ENCODE peak calls at places on chromosomes 3 and 15, in eight cellular contexts. A, F, B, Q, X, K, G and S are unnamed samples.

GRCh38 chr15:85073556-85074194 is 92.0 kb downstream of the PDE8A start:
- DNase-seq in A (peak; percentile 12), F (no peak), B (no peak), Q (no peak), X (no peak), K (no peak), G (no peak), S (no peak)

GRCh38 chr3:14412831-14413380 is 10.5 kb downstream of the SLC6A6 start:
- DNase-seq in A (no peak), F (no peak), B (no peak), Q (no peak), X (no peak), K (no peak), G (peak; percentile 81), S (no peak)

GRCh38 chr3:159792070-159792469 is 196.6 kb upstream of the IL12A start:
- DNase-seq in A (no peak), F (no peak), B (no peak), Q (no peak), X (no peak), K (no peak), G (no peak), S (no peak)

GRCh38 chr3:153338487-153338886 is 176.5 kb downstream of the RAP2B start:
- DNase-seq in A (no peak), F (peak; percentile 24), B (no peak), Q (no peak), X (no peak), K (no peak), G (no peak), S (no peak)

GRCh38 chr15:45180201-45180600 is 7.6 kb downstream of the SHF start:
- DNase-seq in A (peak; percentile 44), F (no peak), B (no peak), Q (no peak), X (no peak), K (no peak), G (no peak), S (no peak)

GRCh38 chr3:105351821-105352220 is 14.9 kb upstream of the ALCAM start:
- DNase-seq in A (no peak), F (peak; percentile 24), B (no peak), Q (no peak), X (no peak), K (no peak), G (no peak), S (no peak)

GRCh38 chr15:51751687-51752683 is 588 bp downstream of the TMOD2 start:
- DNase-seq in A (peak; percentile 29), F (peak; percentile 46), B (no peak), Q (no peak), X (no peak), K (peak; percentile 71), G (peak; percentile 36), S (no peak)

GRCh38 chr3:131216801-131217200 is 164.8 kb upstream of the NUDT16 start:
- DNase-seq in A (no peak), F (peak; percentile 21), B (no peak), Q (no peak), X (no peak), K (no peak), G (no peak), S (no peak)

GRCh38 chr3:110479676-110480075 is 591.9 kb upstream of the NECTIN3 start:
- DNase-seq in A (no peak), F (no peak), B (no peak), Q (no peak), X (no peak), K (no peak), G (no peak), S (no peak)

GRCh38 chr15:97692317-97693015 is 268.0 kb upstream of the ARRDC4 start:
- DNase-seq in A (no peak), F (no peak), B (no peak), Q (no peak), X (no peak), K (no peak), G (no peak), S (no peak)

GRCh38 chr3:76138921-76139320 is 353.6 kb upstream of the ZNF717 start:
- DNase-seq in A (no peak), F (no peak), B (no peak), Q (no peak), X (no peak), K (no peak), G (no peak), S (no peak)

GRCh38 chr3:124837730-124838186 is 49.4 kb downstream of the ITGB5 start:
- DNase-seq in A (no peak), F (no peak), B (no peak), Q (no peak), X (no peak), K (no peak), G (peak; percentile 66), S (no peak)

GRCh38 chr15:60649845-60650548 is 171.1 kb upstream of the ICE2 start:
- DNase-seq in A (peak; percentile 58), F (no peak), B (no peak), Q (no peak), X (no peak), K (peak; percentile 73), G (no peak), S (no peak)

GRCh38 chr15:33675246-33675645 is 293.1 kb upstream of the CHRM5 start:
- DNase-seq in A (no peak), F (no peak), B (no peak), Q (no peak), X (no peak), K (no peak), G (no peak), S (no peak)

GRCh38 chr3:190903156-190903555 is 40.7 kb upstream of the GMNC start:
- DNase-seq in A (no peak), F (no peak), B (no peak), Q (no peak), X (no peak), K (no peak), G (no peak), S (no peak)

GRCh38 chr15:84659904-84660781 is 2.1 kb upstream of the NMB start:
- DNase-seq in A (no peak), F (no peak), B (peak; percentile 18), Q (no peak), X (no peak), K (no peak), G (no peak), S (no peak)

GRCh38 chr15:63634154-63634553 is 37.0 kb downstream of the FBXL22 start:
- DNase-seq in A (no peak), F (no peak), B (no peak), Q (no peak), X (no peak), K (no peak), G (no peak), S (no peak)

GRCh38 chr3:180467177-180467576 is 134.8 kb upstream of the TTC14 start:
- DNase-seq in A (no peak), F (no peak), B (no peak), Q (no peak), X (no peak), K (no peak), G (no peak), S (no peak)

GRCh38 chr15:49370782-49371181 is 52.3 kb upstream of the FGF7 start:
- DNase-seq in A (no peak), F (no peak), B (no peak), Q (no peak), X (no peak), K (no peak), G (no peak), S (no peak)

GRCh38 chr15:45373961-45374360 is 4.4 kb downstream of the GATM start:
- DNase-seq in A (no peak), F (no peak), B (no peak), Q (no peak), X (no peak), K (no peak), G (no peak), S (no peak)

GRCh38 chr3:95971573-95971972 is 842.8 kb upstream of the EPHA6 start:
- DNase-seq in A (no peak), F (no peak), B (no peak), Q (no peak), X (no peak), K (no peak), G (no peak), S (peak; percentile 21)

GRCh38 chr3:72114773-72115172 is 329.8 kb upstream of the PROK2 start:
- DNase-seq in A (no peak), F (no peak), B (no peak), Q (no peak), X (no peak), K (no peak), G (no peak), S (no peak)

GRCh38 chr3:157311633-157312365 is 124.9 kb upstream of the PTX3 start:
- DNase-seq in A (no peak), F (peak; percentile 34), B (no peak), Q (no peak), X (no peak), K (no peak), G (no peak), S (no peak)

GRCh38 chr15:41828747-41829270 is 917 bp downstream of the JMJD7 start:
- DNase-seq in A (no peak), F (no peak), B (no peak), Q (no peak), X (no peak), K (no peak), G (no peak), S (no peak)

GRCh38 chr3:94303897-94304296 is 241.0 kb downstream of the NSUN3 start:
- DNase-seq in A (no peak), F (no peak), B (no peak), Q (no peak), X (no peak), K (no peak), G (no peak), S (no peak)

GRCh38 chr15:75007216-75007615 is 11.9 kb downstream of the SCAMP5 start:
- DNase-seq in A (no peak), F (no peak), B (no peak), Q (no peak), X (no peak), K (no peak), G (no peak), S (no peak)

GRCh38 chr3:151305081-151305777 is 11.4 kb downstream of the GPR87 start:
- DNase-seq in A (peak; percentile 21), F (peak; percentile 77), B (no peak), Q (no peak), X (no peak), K (peak; percentile 70), G (peak; percentile 29), S (peak; percentile 95)

GRCh38 chr15:45105586-45105985 is 8.4 kb downstream of the DUOX2 start:
- DNase-seq in A (no peak), F (no peak), B (peak; percentile 64), Q (no peak), X (no peak), K (no peak), G (no peak), S (no peak)

GRCh38 chr3:114241259-114241658 is 3.9 kb upstream of the ZNF80 start:
- DNase-seq in A (no peak), F (no peak), B (no peak), Q (no peak), X (no peak), K (no peak), G (no peak), S (no peak)

GRCh38 chr3:13932578-13933295 is 52.9 kb upstream of the WNT7A start:
- DNase-seq in A (peak; percentile 9), F (no peak), B (no peak), Q (no peak), X (no peak), K (no peak), G (no peak), S (no peak)

GRCh38 chr3:134251731-134252391 is 1.2 kb upstream of the RYK start:
- DNase-seq in A (no peak), F (no peak), B (no peak), Q (no peak), X (no peak), K (peak; percentile 53), G (peak; percentile 42), S (no peak)

GRCh38 chr15:100448481-100448880 is 80.3 kb downstream of the CERS3 start:
- DNase-seq in A (no peak), F (no peak), B (no peak), Q (no peak), X (no peak), K (no peak), G (no peak), S (no peak)

GRCh38 chr3:9916346-9916733 is 558 bp upstream of the IL17RC start:
- DNase-seq in A (no peak), F (peak; percentile 77), B (no peak), Q (no peak), X (no peak), K (no peak), G (no peak), S (no peak)

GRCh38 chr3:157248590-157249425 is 88.9 kb upstream of the CCNL1 start:
- DNase-seq in A (no peak), F (peak; percentile 53), B (no peak), Q (no peak), X (no peak), K (no peak), G (no peak), S (no peak)